ENCODE peak calls at places on chromosomes 4 and X, in seven cellular contexts. N, L, V, H, X, P and C are unnamed samples.

GRCh38 chrX:72128881-72129280 is 2.8 kb downstream of the RTL5 start:
- DNase-seq in N (no peak), L (no peak), V (no peak), H (no peak), X (no peak), P (peak; percentile 58), C (no peak)

GRCh38 chr4:10006604-10007435 is 14.5 kb downstream of the SLC2A9 start:
- DNase-seq in N (no peak), L (peak; percentile 35), V (no peak), H (no peak), X (peak; percentile 96), P (no peak), C (no peak)

GRCh38 chr4:38189445-38189844 is 229.2 kb downstream of the PTTG2 start:
- DNase-seq in N (no peak), L (peak; percentile 83), V (no peak), H (peak; percentile 91), X (peak; percentile 92), P (no peak), C (no peak)

GRCh38 chr4:81136161-81136910 is 78.7 kb downstream of the PRKG2 start:
- DNase-seq in N (no peak), L (peak; percentile 94), V (no peak), H (peak; percentile 1), X (no peak), P (no peak), C (no peak)

GRCh38 chr4:2785613-2786012 is 7.3 kb upstream of the SH3BP2 start:
- DNase-seq in N (no peak), L (no peak), V (no peak), H (no peak), X (no peak), P (no peak), C (no peak)

GRCh38 chr4:102610007-102610406 is 108.8 kb downstream of the NFKB1 start:
- DNase-seq in N (no peak), L (no peak), V (no peak), H (peak; percentile 19), X (no peak), P (no peak), C (no peak)

GRCh38 chrX:6021316-6022091 is 207.2 kb downstream of the NLGN4X start:
- DNase-seq in N (no peak), L (peak; percentile 21), V (no peak), H (peak; percentile 25), X (peak; percentile 37), P (peak; percentile 69), C (peak; percentile 56)

GRCh38 chrX:88883205-88883604 is 136.2 kb downstream of the CPXCR1 start:
- DNase-seq in N (no peak), L (no peak), V (no peak), H (no peak), X (peak; percentile 0), P (no peak), C (no peak)

GRCh38 chrX:123648028-123648810 is 84.6 kb downstream of the THOC2 start:
- DNase-seq in N (peak; percentile 20), L (peak; percentile 74), V (no peak), H (peak; percentile 65), X (no peak), P (peak; percentile 86), C (peak; percentile 26)

GRCh38 chrX:126723881-126724280 is 95.6 kb upstream of the PRR32 start:
- DNase-seq in N (no peak), L (no peak), V (no peak), H (no peak), X (no peak), P (peak; percentile 11), C (no peak)

GRCh38 chrX:46184749-46185148 is 360.5 kb downstream of the ZNF674 start:
- DNase-seq in N (no peak), L (no peak), V (no peak), H (no peak), X (peak; percentile 87), P (no peak), C (no peak)

GRCh38 chrX:154908821-154909220 is 22.7 kb downstream of the F8A1 start:
- DNase-seq in N (no peak), L (no peak), V (no peak), H (no peak), X (no peak), P (no peak), C (no peak)

GRCh38 chr4:93710101-93710846 is 118.3 kb upstream of the ATOH1 start:
- DNase-seq in N (no peak), L (no peak), V (no peak), H (no peak), X (peak; percentile 5), P (peak; percentile 81), C (no peak)

GRCh38 chr4:2607822-2608221 is 71.4 kb downstream of the FAM193A start:
- DNase-seq in N (no peak), L (no peak), V (no peak), H (no peak), X (no peak), P (no peak), C (no peak)

GRCh38 chr4:100509386-100509785 is 8.4 kb downstream of the EMCN start:
- DNase-seq in N (no peak), L (no peak), V (no peak), H (no peak), X (no peak), P (no peak), C (no peak)

GRCh38 chr4:3229964-3230363 is 19.0 kb upstream of the MSANTD1 start:
- DNase-seq in N (no peak), L (no peak), V (no peak), H (no peak), X (no peak), P (no peak), C (no peak)

GRCh38 chr4:11416071-11416766 is 12.5 kb downstream of the HS3ST1 start:
- DNase-seq in N (no peak), L (no peak), V (no peak), H (no peak), X (no peak), P (no peak), C (no peak)

GRCh38 chrX:67555578-67556203 is 11.9 kb downstream of the AR start:
- DNase-seq in N (no peak), L (no peak), V (no peak), H (peak; percentile 31), X (peak; percentile 15), P (peak; percentile 60), C (no peak)

GRCh38 chr4:171142045-171142444 is 671.2 kb upstream of the GALNTL6 start:
- DNase-seq in N (no peak), L (no peak), V (no peak), H (no peak), X (no peak), P (no peak), C (no peak)

GRCh38 chr4:83664071-83664470 is 128.2 kb downstream of the GPAT3 start:
- DNase-seq in N (no peak), L (no peak), V (no peak), H (no peak), X (no peak), P (peak; percentile 51), C (no peak)

GRCh38 chr4:172546782-172547181 is 621.8 kb upstream of the GALNT7 start:
- DNase-seq in N (no peak), L (no peak), V (no peak), H (no peak), X (no peak), P (no peak), C (no peak)

GRCh38 chr4:7813674-7814073 is 126.0 kb downstream of the AFAP1 start:
- DNase-seq in N (no peak), L (peak; percentile 97), V (no peak), H (peak; percentile 71), X (peak; percentile 47), P (no peak), C (no peak)

GRCh38 chr4:7819446-7819845 is 120.2 kb downstream of the AFAP1 start:
- DNase-seq in N (no peak), L (no peak), V (no peak), H (no peak), X (no peak), P (no peak), C (no peak)

GRCh38 chr4:15198070-15198727 is 195.9 kb downstream of the CPEB2 start:
- DNase-seq in N (no peak), L (peak; percentile 12), V (peak; percentile 18), H (peak; percentile 55), X (no peak), P (peak; percentile 57), C (no peak)
- TF ChIP-seq CTCF in N (no peak), L (no peak), V (no peak), H (peak; percentile 21), X (no peak), P (no peak), C (no peak)

GRCh38 chr4:42397635-42398447 is 553 bp downstream of the SHISA3 start:
- DNase-seq in N (peak; percentile 25), L (peak; percentile 17), V (peak; percentile 28), H (no peak), X (peak; percentile 25), P (peak; percentile 75), C (no peak)

GRCh38 chr4:42398448-42399355 is 1.4 kb downstream of the SHISA3 start:
- DNase-seq in N (no peak), L (no peak), V (peak; percentile 22), H (no peak), X (no peak), P (peak; percentile 73), C (peak; percentile 21)

GRCh38 chr4:42404001-42404400 is 6.7 kb downstream of the SHISA3 start:
- DNase-seq in N (no peak), L (no peak), V (no peak), H (no peak), X (no peak), P (peak; percentile 69), C (no peak)

GRCh38 chr4:42399393-42399792 is 2.1 kb downstream of the SHISA3 start:
- DNase-seq in N (no peak), L (no peak), V (no peak), H (no peak), X (no peak), P (peak; percentile 38), C (no peak)

DNA sequence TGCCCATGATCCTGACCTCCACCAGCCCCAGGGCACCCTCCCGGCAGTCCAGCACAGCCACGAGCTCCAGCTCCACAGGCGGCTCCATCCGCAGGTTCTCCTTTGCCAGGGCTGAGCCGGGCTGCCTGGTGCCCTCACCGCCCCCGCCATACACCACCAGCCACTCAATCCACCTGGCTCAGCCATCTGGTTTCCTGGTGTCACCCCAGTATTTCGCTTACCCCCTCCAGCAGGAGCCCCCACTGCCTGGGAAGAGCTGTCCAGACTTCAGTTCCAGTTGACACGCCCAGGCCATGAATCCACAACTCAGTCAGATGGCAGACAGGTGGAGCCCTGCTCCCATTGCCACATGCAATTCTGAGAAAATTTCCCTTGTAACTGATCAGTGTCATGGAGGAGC is 3.9 kb downstream of the SHISA3 start:
- DNase-seq in N (no peak), L (no peak), V (no peak), H (no peak), X (no peak), P (peak; percentile 45), C (no peak)
- TF ChIP-seq CTCF in N (no peak), L (no peak), V (peak; percentile 14), H (peak; percentile 3), X (no peak), P (peak; percentile 37), C (peak; percentile 11)

DNA sequence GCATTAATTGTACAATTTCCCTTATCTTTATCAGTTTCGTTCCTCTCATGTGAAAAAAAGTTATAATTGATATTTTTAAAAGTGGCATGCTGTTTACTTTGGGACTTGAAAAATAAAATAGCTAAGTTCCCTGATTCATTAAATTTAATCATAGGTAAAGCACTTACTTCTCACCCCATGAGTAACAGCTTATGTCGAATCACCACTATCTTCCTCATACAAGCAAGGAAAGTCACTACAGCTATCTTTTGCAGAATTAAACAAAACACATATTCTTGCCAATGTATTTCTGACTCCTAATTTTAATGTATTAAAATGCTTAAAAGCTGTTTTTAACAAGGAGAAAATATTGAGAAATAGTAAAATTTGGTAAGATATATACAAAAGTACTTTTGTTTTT is 832.4 kb upstream of the PCDH10 start:
- DNase-seq in N (no peak), L (no peak), V (no peak), H (no peak), X (no peak), P (no peak), C (no peak)
- TF ChIP-seq CTCF in N (no peak), L (no peak), V (no peak), H (no peak), X (no peak), P (no peak), C (no peak)

GRCh38 chrX:48937065-48937907 is 18.5 kb upstream of the PIM2 start:
- DNase-seq in N (no peak), L (peak; percentile 26), V (peak; percentile 33), H (peak; percentile 36), X (no peak), P (peak; percentile 56), C (no peak)
- TF ChIP-seq CTCF in N (no peak), L (no peak), V (peak; percentile 16), H (peak; percentile 34), X (no peak), P (peak; percentile 58), C (no peak)